ENCODE peak calls at places on chromosomes 6 and 20, in eight cellular contexts. W is H54, E is ovary, O is H1, U is body of pancreas, A is adrenal gland, X is HCT116, F is tibial nerve. T is an unnamed sample.
A peak's percentile ranks its signal among the peaks of the same experiment; 100 is the strongest.

GRCh38 chr6:56868687-56869086 is 86.2 kb upstream of the BEND6 start:
- DNase-seq in W (no peak), E (no peak), O (no peak), U (no peak), A (no peak), X (no peak), F (no peak), T (no peak)

GRCh38 chr20:43844778-43845614 is 69.7 kb upstream of the TOX2 start:
- DNase-seq in W (peak; percentile 52), E (peak; percentile 24), O (no peak), U (peak; percentile 35), A (peak; percentile 52), X (peak; percentile 74), F (no peak), T (no peak)

GRCh38 chr20:56706867-56707360 is 77.8 kb downstream of the TFAP2C start:
- DNase-seq in W (no peak), E (no peak), O (no peak), U (no peak), A (no peak), X (no peak), F (no peak), T (no peak)

GRCh38 chr6:31901415-31901952 is 402 bp downstream of the ZBTB12 start:
- DNase-seq in W (peak; percentile 55), E (peak; percentile 77), O (no peak), U (peak; percentile 75), A (peak; percentile 80), X (no peak), F (no peak), T (no peak)

GRCh38 chr6:32852844-32853540 is 512 bp downstream of the TAP1 start:
- DNase-seq in W (peak; percentile 50), E (peak; percentile 39), O (no peak), U (peak; percentile 69), A (peak; percentile 59), X (no peak), F (peak; percentile 38), T (no peak)

GRCh38 chr6:43773981-43774775 is 4.2 kb downstream of the VEGFA start:
- DNase-seq in W (no peak), E (no peak), O (no peak), U (no peak), A (peak; percentile 14), X (no peak), F (no peak), T (no peak)

GRCh38 chr6:63764318-63764916 is 128.8 kb downstream of the PHF3 start:
- DNase-seq in W (no peak), E (no peak), O (no peak), U (no peak), A (no peak), X (peak; percentile 29), F (no peak), T (no peak)

GRCh38 chr6:17101422-17102257 is at the start of gene STMND1:
- DNase-seq in W (no peak), E (no peak), O (no peak), U (peak; percentile 88), A (no peak), X (no peak), F (peak; percentile 22), T (no peak)

GRCh38 chr6:154243793-154244768 is 112.5 kb downstream of the IPCEF1 start:
- DNase-seq in W (no peak), E (no peak), O (no peak), U (no peak), A (no peak), X (no peak), F (no peak), T (no peak)

GRCh38 chr6:9439931-9440330 is 974.9 kb downstream of the TFAP2A start:
- DNase-seq in W (no peak), E (no peak), O (no peak), U (no peak), A (no peak), X (no peak), F (no peak), T (no peak)

GRCh38 chr20:63737940-63738686 is 1.5 kb upstream of the SLC2A4RG start:
- DNase-seq in W (no peak), E (peak; percentile 37), O (no peak), U (no peak), A (peak; percentile 40), X (no peak), F (no peak), T (no peak)

GRCh38 chr20:63740070-63740500 is 509 bp downstream of the SLC2A4RG start:
- DNase-seq in W (peak; percentile 76), E (peak; percentile 63), O (no peak), U (peak; percentile 33), A (peak; percentile 29), X (no peak), F (no peak), T (no peak)

GRCh38 chr20:63740501-63741353 is 1.2 kb downstream of the SLC2A4RG start:
- DNase-seq in W (peak; percentile 98), E (peak; percentile 98), O (no peak), U (peak; percentile 94), A (peak; percentile 96), X (peak; percentile 48), F (peak; percentile 97), T (no peak)

GRCh38 chr20:63738687-63739128 is 868 bp upstream of the SLC2A4RG start:
- DNase-seq in W (no peak), E (peak; percentile 66), O (no peak), U (peak; percentile 82), A (peak; percentile 74), X (no peak), F (peak; percentile 31), T (no peak)

GRCh38 chr20:63739129-63740069 is at the start of gene SLC2A4RG:
- DNase-seq in W (peak; percentile 97), E (peak; percentile 83), O (no peak), U (peak; percentile 78), A (peak; percentile 65), X (no peak), F (peak; percentile 38), T (no peak)
- TF ChIP-seq POLR2A in W (no peak), E (no peak), O (no peak), U (peak; percentile 14), A (no peak), X (no peak), F (no peak), T (no peak)

DNA sequence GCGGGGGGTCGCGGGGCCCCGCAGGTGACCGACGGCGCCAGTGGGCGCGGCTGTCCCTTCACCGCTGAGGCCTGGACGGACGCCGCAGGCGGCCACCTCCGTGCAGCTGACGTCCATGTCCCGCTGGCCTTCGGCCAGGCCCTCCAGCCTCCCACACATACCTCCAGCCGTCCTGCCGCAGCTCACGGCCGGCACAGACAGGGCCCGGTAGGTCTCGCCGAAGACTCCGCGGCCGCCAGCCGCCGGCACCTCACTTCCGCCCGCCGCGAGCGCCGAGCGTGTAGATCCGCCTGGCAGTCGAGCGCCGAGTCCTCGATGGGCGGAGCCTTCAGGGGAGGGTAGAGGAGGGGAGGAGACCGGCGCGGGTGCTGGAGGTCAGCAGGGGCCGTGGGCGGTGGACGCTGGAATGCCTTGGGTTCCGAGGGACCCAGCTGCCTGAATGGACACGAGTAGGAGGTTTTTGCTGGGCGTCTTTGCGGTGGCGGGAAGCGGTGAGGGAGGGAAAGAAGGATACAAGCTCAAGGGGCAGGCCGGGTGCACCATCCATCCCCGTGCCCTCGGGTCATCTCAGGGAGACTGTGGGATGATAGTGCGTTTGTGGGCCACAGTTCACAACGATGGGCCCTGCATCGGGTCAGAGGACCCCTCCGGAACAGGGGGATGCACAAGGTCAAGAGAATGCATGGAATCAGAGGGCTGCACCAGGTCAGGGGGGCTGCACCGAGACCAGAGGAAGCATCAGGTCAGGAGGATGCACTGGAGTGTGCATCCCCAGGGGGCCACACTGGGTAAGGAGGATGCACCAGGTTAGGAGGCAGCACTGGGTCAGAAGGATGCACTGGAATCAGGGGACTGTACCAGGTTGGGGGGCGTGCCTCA is at the start of gene EXOC2:
- DNase-seq in W (peak; percentile 77), E (peak; percentile 74), O (peak; percentile 54), U (peak; percentile 85), A (peak; percentile 82), X (peak; percentile 47), F (peak; percentile 71), T (peak; percentile 18)
- TF ChIP-seq POLR2A in W (peak; percentile 70), E (peak; percentile 47), O (no peak), U (peak; percentile 69), A (peak; percentile 67), X (peak; percentile 40), F (peak; percentile 49), T (peak; percentile 67)

DNA sequence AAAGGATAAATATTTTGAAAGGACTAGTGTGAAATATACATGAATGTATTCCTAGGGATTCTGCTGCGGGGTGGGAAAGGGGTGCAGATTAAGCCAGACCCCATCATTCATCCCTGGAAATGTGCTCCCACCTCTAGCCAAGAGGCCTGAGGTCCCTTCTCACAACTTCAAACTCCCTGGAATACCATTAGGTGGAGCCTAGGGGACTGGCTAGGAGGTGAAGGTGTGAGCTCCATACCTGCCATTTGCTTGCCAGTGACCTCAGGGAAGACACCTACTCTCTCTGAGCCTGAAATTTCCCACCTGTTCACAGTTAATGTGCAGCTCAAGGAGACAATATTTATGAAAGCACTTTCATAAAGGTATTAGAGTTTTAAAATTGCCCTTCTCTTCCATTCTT is 4.7 kb upstream of the CCN2 start:
- DNase-seq in W (no peak), E (no peak), O (no peak), U (no peak), A (no peak), X (no peak), F (no peak), T (no peak)
- TF ChIP-seq POLR2A in W (no peak), E (no peak), O (no peak), U (no peak), A (no peak), X (no peak), F (no peak), T (no peak)

DNA sequence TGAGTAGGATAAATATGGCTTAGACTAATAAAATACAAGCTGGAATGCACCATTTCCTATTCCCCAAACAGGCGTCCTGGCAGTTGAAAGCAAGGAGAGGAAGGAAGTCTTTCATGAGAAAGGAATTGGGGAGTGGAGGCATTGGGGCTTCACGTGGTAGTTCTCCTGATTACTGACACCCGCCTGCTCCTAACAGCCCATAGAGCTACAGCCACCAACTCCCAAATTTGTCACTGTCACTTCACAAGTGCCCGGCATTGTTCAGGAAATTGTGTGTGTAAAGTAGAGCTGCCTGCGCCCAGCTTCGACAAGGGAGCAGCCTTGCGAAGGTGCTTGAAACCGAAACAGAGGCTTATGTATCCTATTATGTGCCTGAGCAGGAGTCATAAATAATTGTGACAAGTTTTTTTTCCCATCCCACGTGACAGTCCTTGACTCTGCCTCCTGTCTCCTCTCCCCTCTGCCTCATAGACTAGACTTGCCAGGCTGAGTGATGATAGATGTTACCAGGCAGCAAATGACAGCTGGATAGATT is 301.7 kb upstream of the ZFP64 start:
- DNase-seq in W (no peak), E (no peak), O (no peak), U (peak; percentile 3), A (peak; percentile 26), X (no peak), F (no peak), T (no peak)
- TF ChIP-seq POLR2A in W (no peak), E (no peak), O (no peak), U (no peak), A (no peak), X (no peak), F (no peak), T (no peak)

DNA sequence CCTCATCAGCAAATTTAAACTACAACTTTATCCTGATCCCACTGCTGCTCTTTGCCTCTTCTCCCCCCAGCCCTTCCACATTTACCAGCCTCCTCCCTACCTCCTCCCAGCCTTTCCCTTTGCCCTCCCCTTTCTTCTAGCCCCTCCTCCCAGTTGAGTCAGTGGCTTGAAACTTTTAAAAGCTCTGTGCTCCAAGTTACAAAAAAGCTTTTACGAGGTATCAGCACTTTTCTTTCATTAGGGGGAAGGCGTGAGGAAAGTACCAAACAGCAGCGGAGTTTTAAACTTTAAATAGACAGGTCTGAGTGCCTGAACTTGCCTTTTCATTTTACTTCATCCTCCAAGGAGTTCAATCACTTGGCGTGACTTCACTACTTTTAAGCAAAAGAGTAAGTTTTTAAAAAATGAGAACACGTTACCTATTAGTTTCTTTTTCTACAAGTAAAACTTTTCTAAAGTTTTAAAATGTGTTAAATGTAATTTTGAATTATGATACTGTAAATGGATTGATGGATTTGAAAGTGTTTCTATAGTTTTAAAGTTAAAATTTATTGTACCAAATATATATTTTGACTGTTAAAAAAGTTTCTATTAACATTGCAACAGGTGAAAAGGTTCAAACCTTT is at the start of gene GJA1:
- DNase-seq in W (peak; percentile 27), E (peak; percentile 62), O (peak; percentile 67), U (peak; percentile 14), A (peak; percentile 81), X (no peak), F (peak; percentile 54), T (no peak)
- TF ChIP-seq POLR2A in W (no peak), E (peak; percentile 42), O (peak; percentile 80), U (no peak), A (peak; percentile 97), X (no peak), F (peak; percentile 70), T (peak; percentile 63)

T was measured in esophagus squamous epithelium.